ENCODE peak calls at places on chromosomes 4 and X, in eight cellular contexts. J, N, T, K, I, D, P and U are unnamed samples.

GRCh38 chr4:124337874-124338273 is 374.7 kb downstream of the ANKRD50 start:
- DNase-seq in J (no peak), P (no peak), T (no peak), D (no peak), N (no peak), I (no peak), K (no peak), U (no peak)

GRCh38 chr4:156230151-156230550 is 276.5 kb upstream of the CTSO start:
- DNase-seq in T (no peak), P (no peak), K (no peak), I (no peak), D (no peak), J (no peak), N (no peak), U (no peak)

GRCh38 chrX:130401415-130402210 is at the start of gene RBMX2:
- DNase-seq in N (peak; percentile 71), J (peak; percentile 77), I (peak; percentile 66), K (peak; percentile 49), P (peak; percentile 82), T (peak; percentile 40), D (peak; percentile 27), U (peak; percentile 63)

GRCh38 chr4:142683997-142684396 is 162.1 kb downstream of the INPP4B start:
- DNase-seq in J (no peak), D (no peak), P (no peak), N (no peak), K (no peak), T (no peak), I (no peak), U (no peak)

GRCh38 chrX:136910565-136911040 is 30.1 kb upstream of the RBMX start:
- DNase-seq in P (no peak), I (no peak), N (no peak), T (no peak), J (no peak), K (no peak), D (no peak), U (no peak)

GRCh38 chr4:109414938-109415337 is 18.7 kb upstream of the SEC24B start:
- DNase-seq in I (no peak), K (no peak), N (no peak), T (no peak), D (no peak), J (no peak), P (no peak), U (no peak)

GRCh38 chr4:3812211-3812934 is 46.2 kb downstream of the ADRA2C start:
- DNase-seq in K (no peak), T (no peak), I (no peak), N (no peak), D (no peak), P (no peak), J (no peak), U (no peak)

GRCh38 chr4:54941994-54942552 is 183.3 kb downstream of the KDR start:
- DNase-seq in P (no peak), K (no peak), N (peak; percentile 57), J (no peak), T (no peak), D (no peak), I (peak; percentile 64), U (no peak)

GRCh38 chrX:3712080-3712869 is 1.2 kb downstream of the PRKX start:
- DNase-seq in K (no peak), T (no peak), I (peak; percentile 4), N (peak; percentile 14), J (no peak), P (peak; percentile 12), D (no peak), U (peak; percentile 16)

GRCh38 chrX:109732319-109732779 is 708 bp downstream of the ACSL4 start:
- DNase-seq in I (peak; percentile 6), K (no peak), P (peak; percentile 26), T (peak; percentile 36), D (no peak), N (peak; percentile 17), J (peak; percentile 15), U (peak; percentile 59)

GRCh38 chr4:835148-836002 is 9.4 kb upstream of the CPLX1 start:
- DNase-seq in J (no peak), T (no peak), K (peak; percentile 62), D (no peak), I (no peak), P (no peak), N (no peak), U (peak; percentile 36)

GRCh38 chr4:140257461-140258305 is 103.7 kb upstream of the MAML3 start:
- DNase-seq in T (peak; percentile 32), N (no peak), D (no peak), K (no peak), P (no peak), J (no peak), I (no peak), U (no peak)

GRCh38 chr4:73853246-73853704 is at the start of gene PF4V1:
- DNase-seq in P (peak; percentile 13), D (no peak), J (no peak), N (no peak), K (no peak), I (no peak), T (no peak), U (no peak)

GRCh38 chr4:7052923-7053715 is 9.9 kb downstream of the TADA2B start:
- DNase-seq in T (no peak), N (no peak), P (no peak), I (no peak), K (no peak), D (no peak), J (peak; percentile 32), U (no peak)

GRCh38 chr4:140239311-140239710 is 85.3 kb upstream of the MAML3 start:
- DNase-seq in I (no peak), P (no peak), J (no peak), D (no peak), N (no peak), K (no peak), T (no peak), U (no peak)

GRCh38 chrX:110280954-110281353 is 36.9 kb downstream of the AMMECR1 start:
- DNase-seq in D (no peak), I (no peak), T (peak; percentile 29), P (no peak), J (no peak), K (no peak), N (no peak), U (no peak)

GRCh38 chr4:145066063-145066501 is 31.9 kb downstream of the ANAPC10 start:
- DNase-seq in J (no peak), P (peak; percentile 68), I (no peak), N (no peak), D (no peak), T (no peak), K (no peak), U (no peak)

GRCh38 chr4:86500527-86500926 is 93.6 kb upstream of the PTPN13 start:
- DNase-seq in K (no peak), J (no peak), P (no peak), T (no peak), I (no peak), N (no peak), D (no peak), U (no peak)

GRCh38 chr4:121072836-121073362 is 564 bp upstream of the NDNF start:
- DNase-seq in I (peak; percentile 37), J (peak; percentile 7), K (no peak), N (no peak), P (peak; percentile 63), D (no peak), T (no peak), U (no peak)

GRCh38 chr4:184028571-184028996 is 123.5 kb downstream of the STOX2 start:
- DNase-seq in I (no peak), J (peak; percentile 4), K (no peak), P (no peak), D (no peak), T (no peak), N (no peak), U (peak; percentile 20)

GRCh38 chr4:147582386-147583077 is 34.7 kb upstream of the TMEM184C start:
- DNase-seq in D (no peak), K (peak; percentile 83), P (no peak), I (no peak), N (no peak), J (no peak), T (no peak), U (no peak)

GRCh38 chrX:24759786-24760185 is 66.1 kb downstream of the POLA1 start:
- DNase-seq in N (no peak), J (no peak), K (no peak), P (no peak), I (no peak), D (no peak), T (no peak), U (no peak)

GRCh38 chr4:13399257-13399656 is 84.9 kb downstream of the RAB28 start:
- DNase-seq in D (no peak), J (no peak), T (peak; percentile 28), P (no peak), I (no peak), K (no peak), N (no peak), U (no peak)

GRCh38 chrX:45240334-45240733 is 39.7 kb upstream of the DIPK2B start:
- DNase-seq in N (no peak), D (no peak), T (no peak), J (no peak), K (no peak), I (no peak), P (no peak), U (peak; percentile 1)

GRCh38 chr4:17517664-17518063 is 2.7 kb downstream of the CLRN2 start:
- DNase-seq in T (no peak), D (no peak), P (peak; percentile 45), N (no peak), J (no peak), I (no peak), K (no peak), U (no peak)

GRCh38 chr4:100314057-100314456 is 123.8 kb upstream of the DDIT4L start:
- DNase-seq in P (peak; percentile 44), K (no peak), I (peak; percentile 16), N (no peak), J (no peak), D (no peak), T (no peak), U (no peak)

GRCh38 chr4:153987291-153987690 is 198.4 kb upstream of the SFRP2 start:
- DNase-seq in N (no peak), T (peak; percentile 69), D (no peak), I (no peak), K (no peak), J (no peak), P (peak; percentile 7), U (no peak)

GRCh38 chr4:25013756-25014737 is 16.7 kb downstream of the LGI2 start:
- DNase-seq in P (no peak), J (no peak), T (no peak), N (no peak), I (no peak), D (no peak), K (no peak), U (no peak)

GRCh38 chr4:6225469-6225868 is 25.1 kb upstream of the JAKMIP1 start:
- DNase-seq in I (peak; percentile 67), D (no peak), J (no peak), K (no peak), N (no peak), T (no peak), P (peak; percentile 89), U (peak; percentile 35)

GRCh38 chrX:84865113-84865512 is 138.6 kb upstream of the APOOL start:
- DNase-seq in P (no peak), I (no peak), K (no peak), T (no peak), D (no peak), J (no peak), N (no peak), U (no peak)

GRCh38 chr4:105140684-105141490 is 5.8 kb upstream of the TET2 start:
- DNase-seq in N (peak; percentile 48), I (peak; percentile 34), P (peak; percentile 48), K (no peak), D (no peak), T (peak; percentile 19), J (peak; percentile 8), U (peak; percentile 79)

GRCh38 chr4:128635939-128636551 is 173.5 kb upstream of the JADE1 start:
- DNase-seq in K (no peak), I (no peak), P (peak; percentile 77), T (no peak), D (no peak), J (no peak), N (no peak), U (no peak)